ENCODE peak calls at places on chromosome 11, in ten cellular contexts. O, J, R, B, N, L, W, X, M and Z are unnamed samples.

GRCh38 chr11:19392321-19392720 is 151.6 kb upstream of the E2F8 start:
- DNase-seq in O (peak; percentile 22), J (no peak), R (no peak), B (no peak), N (peak; percentile 69), L (no peak), W (no peak), X (no peak), M (no peak), Z (no peak)

GRCh38 chr11:27456140-27456801 is 16.3 kb downstream of the LGR4 start:
- DNase-seq in O (no peak), J (peak; percentile 50), R (no peak), B (no peak), N (no peak), L (no peak), W (peak; percentile 37), X (peak; percentile 65), M (peak; percentile 29), Z (no peak)

GRCh38 chr11:26842458-26842841 is 120.6 kb upstream of the SLC5A12 start:
- DNase-seq in O (peak; percentile 54), J (peak; percentile 8), R (no peak), B (peak; percentile 63), N (peak; percentile 83), L (no peak), W (peak; percentile 75), X (no peak), M (peak; percentile 44), Z (no peak)

GRCh38 chr11:41522391-41522790 is 62.9 kb upstream of the LRRC4C start:
- DNase-seq in O (no peak), J (no peak), R (no peak), B (no peak), N (no peak), L (no peak), W (no peak), X (peak; percentile 34), M (peak; percentile 9), Z (no peak)

GRCh38 chr11:128931661-128932060 is 11.0 kb downstream of the TP53AIP1 start:
- DNase-seq in O (no peak), J (no peak), R (peak; percentile 32), B (no peak), N (no peak), L (no peak), W (no peak), X (no peak), M (no peak), Z (no peak)

GRCh38 chr11:126476256-126476970 is 120.9 kb downstream of the ST3GAL4 start:
- DNase-seq in O (no peak), J (no peak), R (peak; percentile 80), B (no peak), N (no peak), L (no peak), W (no peak), X (no peak), M (no peak), Z (no peak)

GRCh38 chr11:48036466-48036865 is 56.1 kb downstream of the PTPRJ start:
- DNase-seq in O (peak; percentile 56), J (peak; percentile 84), R (no peak), B (no peak), N (peak; percentile 67), L (no peak), W (peak; percentile 72), X (peak; percentile 66), M (no peak), Z (no peak)

GRCh38 chr11:75939992-75940391 is 125.0 kb downstream of the UVRAG start:
- DNase-seq in O (no peak), J (no peak), R (no peak), B (no peak), N (no peak), L (no peak), W (no peak), X (no peak), M (no peak), Z (no peak)

GRCh38 chr11:76074178-76075112 is 131.9 kb downstream of the WNT11 start:
- DNase-seq in O (peak; percentile 17), J (peak; percentile 60), R (no peak), B (no peak), N (peak; percentile 55), L (no peak), W (peak; percentile 54), X (peak; percentile 23), M (no peak), Z (peak; percentile 62)

GRCh38 chr11:63490551-63491239 is at the start of gene PLAAT5:
- DNase-seq in O (peak; percentile 50), J (no peak), R (no peak), B (peak; percentile 76), N (no peak), L (no peak), W (peak; percentile 81), X (no peak), M (no peak), Z (no peak)

GRCh38 chr11:45930951-45931563 is 8.6 kb downstream of the LARGE2 start:
- DNase-seq in O (no peak), J (no peak), R (no peak), B (no peak), N (no peak), L (no peak), W (no peak), X (no peak), M (no peak), Z (no peak)

GRCh38 chr11:62333768-62334167 is 3.5 kb upstream of the ASRGL1 start:
- DNase-seq in O (no peak), J (no peak), R (no peak), B (no peak), N (no peak), L (no peak), W (no peak), X (no peak), M (no peak), Z (no peak)

GRCh38 chr11:62338218-62338617 is 970 bp downstream of the ASRGL1 start:
- DNase-seq in O (no peak), J (no peak), R (no peak), B (no peak), N (no peak), L (no peak), W (no peak), X (no peak), M (no peak), Z (no peak)

GRCh38 chr11:62340269-62340901 is 3.1 kb downstream of the ASRGL1 start:
- DNase-seq in O (peak; percentile 57), J (peak; percentile 45), R (peak; percentile 39), B (peak; percentile 69), N (peak; percentile 53), L (peak; percentile 18), W (peak; percentile 64), X (peak; percentile 47), M (no peak), Z (peak; percentile 41)

GRCh38 chr11:62336949-62337681 is at the start of gene ASRGL1:
- DNase-seq in O (peak; percentile 48), J (peak; percentile 15), R (peak; percentile 94), B (peak; percentile 91), N (peak; percentile 22), L (peak; percentile 82), W (peak; percentile 57), X (peak; percentile 25), M (no peak), Z (peak; percentile 72)

DNA sequence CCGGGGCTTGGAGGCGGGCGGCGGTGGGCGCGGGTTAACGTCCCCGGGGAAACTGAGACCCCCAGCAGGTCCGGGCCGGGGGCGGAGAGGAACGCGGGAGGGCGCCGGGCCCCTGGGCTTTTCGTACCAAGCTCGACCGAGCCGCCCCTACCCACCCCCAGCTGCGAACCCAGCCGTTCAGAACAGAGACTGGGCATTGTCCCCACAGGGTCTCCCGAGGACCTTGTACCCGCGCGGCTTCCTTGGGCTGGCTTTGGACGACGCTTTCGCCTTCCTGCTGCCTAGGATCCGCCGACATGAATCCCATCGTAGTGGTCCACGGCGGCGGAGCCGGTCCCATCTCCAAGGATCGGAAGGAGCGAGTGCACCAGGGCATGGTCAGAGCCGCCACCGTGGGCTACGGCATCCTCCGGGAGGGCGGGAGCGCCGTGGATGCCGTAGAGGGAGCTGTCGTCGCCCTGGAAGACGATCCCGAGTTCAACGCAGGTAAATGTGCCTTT is 484 bp downstream of the ASRGL1 start:
- DNase-seq in O (no peak), J (no peak), R (peak; percentile 42), B (no peak), N (no peak), L (peak; percentile 34), W (peak; percentile 9), X (no peak), M (no peak), Z (no peak)
- H3K4me3 ChIP-seq in O (peak overlapping the region; percentile 65), J (peak overlapping the region; percentile 51), R (peak overlapping the region; percentile 94), B (peak overlapping the region; percentile 67), N (peak overlapping the region; percentile 41), L (peak overlapping the region; percentile 60), W (peak overlapping the region; percentile 45), X (peak overlapping the region; percentile 54), M (peak overlapping the region; percentile 64), Z (peak overlapping the region; percentile 62)

DNA sequence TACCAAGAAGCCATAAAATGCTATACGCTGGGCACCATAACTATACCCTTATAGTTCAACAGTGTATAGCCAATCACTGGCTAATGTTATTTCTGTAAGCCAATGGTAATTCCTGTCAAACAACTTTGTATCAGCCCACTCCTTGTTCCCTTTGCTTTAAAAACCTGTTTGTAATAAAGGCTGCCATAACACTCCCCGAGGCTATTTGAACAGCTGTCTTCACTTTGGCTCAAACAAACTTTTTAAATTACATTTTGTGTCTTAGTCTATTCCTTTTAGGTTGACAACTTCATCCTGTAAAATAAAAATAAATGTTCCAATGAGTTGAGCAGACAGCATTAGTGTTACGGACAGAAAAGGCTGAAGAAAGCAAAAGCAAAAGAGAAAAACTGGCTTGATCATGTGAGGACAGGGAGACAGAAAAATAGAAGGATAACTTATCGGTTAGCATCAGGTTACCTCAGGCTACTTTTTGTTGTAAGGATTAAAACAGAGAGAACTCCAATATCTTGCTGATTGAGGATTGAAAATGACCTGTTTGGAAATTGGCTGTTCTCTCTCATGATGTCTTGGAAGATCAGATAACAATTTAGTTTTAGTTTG is 95.0 kb downstream of the AASDHPPT start:
- DNase-seq in O (peak; percentile 44), J (no peak), R (no peak), B (no peak), N (peak; percentile 8), L (no peak), W (no peak), X (no peak), M (no peak), Z (no peak)
- H3K4me3 ChIP-seq in O (no peak overlapping the region), J (no peak overlapping the region), R (no peak overlapping the region), B (no peak overlapping the region), N (no peak overlapping the region), L (no peak overlapping the region), W (no peak overlapping the region), X (no peak overlapping the region), M (no peak overlapping the region), Z (no peak overlapping the region)

DNA sequence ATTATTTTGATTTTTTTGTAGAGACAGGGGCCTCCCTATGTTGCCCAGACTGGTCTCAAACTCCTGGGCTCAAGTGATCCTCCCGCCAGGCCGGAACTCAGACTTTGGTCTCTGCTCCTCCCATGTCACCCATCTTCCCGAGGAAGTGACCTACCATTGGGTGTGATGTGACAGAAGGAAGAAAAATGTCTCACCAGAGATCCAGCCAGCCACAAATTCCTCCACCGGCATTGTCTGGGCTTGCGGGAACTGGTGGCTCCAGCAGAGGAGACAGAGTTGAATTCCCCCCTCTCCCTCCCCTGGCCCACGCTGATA is 768 bp downstream of the SLC25A45 start:
- DNase-seq in O (no peak), J (no peak), R (no peak), B (no peak), N (peak; percentile 50), L (no peak), W (no peak), X (peak; percentile 73), M (no peak), Z (no peak)
- H3K4me3 ChIP-seq in O (peak overlapping the region; percentile 47), J (peak overlapping the region; percentile 1), R (peak overlapping the region; percentile 18), B (peak overlapping the region; percentile 43), N (peak overlapping the region; percentile 35), L (peak overlapping the region; percentile 48), W (no peak overlapping the region), X (peak overlapping the region; percentile 27), M (peak overlapping the region; percentile 33), Z (peak overlapping the region; percentile 30)

GRCh38 chr11:116984186-116984585 is 114.0 kb downstream of the SIK3 start:
- DNase-seq in O (peak; percentile 59), J (peak; percentile 75), R (no peak), B (no peak), N (peak; percentile 84), L (no peak), W (peak; percentile 53), X (no peak), M (no peak), Z (no peak)
- H3K4me3 ChIP-seq in O (peak overlapping the region; percentile 14), J (no peak overlapping the region), R (no peak overlapping the region), B (no peak overlapping the region), N (no peak overlapping the region), L (no peak overlapping the region), W (no peak overlapping the region), X (no peak overlapping the region), M (no peak overlapping the region), Z (peak overlapping the region; percentile 9)